ENCODE peak calls at places on chromosome 16, in seven cellular contexts. U, M, R, B, W, O and K are unnamed samples.
A peak's percentile ranks its signal among the peaks of the same experiment; 100 is the strongest.

GRCh38 chr16:50821586-50821985 is 79.7 kb downstream of the CYLD start:
- DNase-seq in O (no peak), B (no peak), U (no peak), M (no peak), R (no peak), W (no peak), K (no peak)

GRCh38 chr16:13178318-13178717 is 276.9 kb downstream of the SHISA9 start:
- DNase-seq in R (no peak), O (no peak), U (no peak), W (no peak), B (no peak), M (no peak), K (no peak)

GRCh38 chr16:86490859-86491642 is 19.3 kb upstream of the FOXF1 start:
- DNase-seq in U (no peak), M (no peak), O (no peak), B (no peak), R (peak; percentile 65), W (no peak), K (no peak)

GRCh38 chr16:89598199-89598598 is 15.2 kb upstream of the DPEP1 start:
- DNase-seq in W (no peak), B (no peak), R (no peak), M (no peak), O (no peak), U (no peak), K (peak; percentile 49)

GRCh38 chr16:66934138-66934838 is at the start of gene CIAO2B:
- DNase-seq in B (peak; percentile 80), W (peak; percentile 95), U (peak; percentile 71), O (peak; percentile 93), M (peak; percentile 81), R (peak; percentile 79), K (peak; percentile 84)

GRCh38 chr16:81575307-81575706 is 130.7 kb downstream of the CMIP start:
- DNase-seq in B (no peak), R (no peak), M (no peak), W (no peak), O (no peak), U (no peak), K (no peak)

GRCh38 chr16:1960665-1961630 is 1.6 kb downstream of the NDUFB10 start:
- DNase-seq in W (no peak), O (no peak), R (peak; percentile 32), M (peak; percentile 30), U (no peak), B (peak; percentile 48), K (no peak)

GRCh38 chr16:75116081-75116910 is at the start of gene LDHD:
- DNase-seq in O (peak; percentile 83), U (no peak), W (peak; percentile 94), R (peak; percentile 67), B (peak; percentile 68), M (no peak), K (peak; percentile 72)

GRCh38 chr16:14455577-14455976 is 174.5 kb downstream of the PARN start:
- DNase-seq in W (no peak), R (no peak), O (no peak), U (no peak), M (no peak), B (no peak), K (peak; percentile 27)